ENCODE peak calls at places on chromosomes 13 and 19, in six cellular contexts. K is thyroid gland, D is cardiac muscle cell, F is left ventricle myocardium inferior, S is left lung, Q is stomach. I is an unnamed sample.
A peak's percentile ranks its signal among the peaks of the same experiment; 100 is the strongest.

GRCh38 chr19:6161271-6161850 is 25.9 kb downstream of the ACSBG2 start:
- DNase-seq in K (no peak), D (peak; percentile 7), F (no peak), S (no peak), Q (no peak), I (peak; percentile 76)

GRCh38 chr13:112943309-112944125 is 25.5 kb upstream of the MCF2L start:
- DNase-seq in K (peak; percentile 68), D (peak; percentile 35), F (peak; percentile 55), S (peak; percentile 89), Q (peak; percentile 61), I (no peak)

GRCh38 chr13:92175330-92175729 is 776.9 kb downstream of the GPC5 start:
- DNase-seq in K (peak; percentile 20), D (peak; percentile 94), F (no peak), S (no peak), Q (no peak), I (no peak)

GRCh38 chr19:46610413-46610775 is 9.3 kb downstream of the CALM3 start:
- DNase-seq in K (peak; percentile 83), D (no peak), F (peak; percentile 12), S (no peak), Q (no peak), I (no peak)

GRCh38 chr19:55495646-55496349 is 7.6 kb downstream of the SSC5D start:
- DNase-seq in K (no peak), D (no peak), F (no peak), S (no peak), Q (no peak), I (no peak)

GRCh38 chr19:45324349-45324907 is 1.8 kb upstream of the CKM start:
- DNase-seq in K (no peak), D (no peak), F (no peak), S (no peak), Q (no peak), I (no peak)

GRCh38 chr13:53821632-53822031 is 793.0 kb downstream of the OLFM4 start:
- DNase-seq in K (no peak), D (no peak), F (no peak), S (peak; percentile 39), Q (no peak), I (no peak)

GRCh38 chr13:41811588-41812021 is 149.3 kb downstream of the VWA8 start:
- DNase-seq in K (no peak), D (no peak), F (no peak), S (no peak), Q (no peak), I (no peak)

GRCh38 chr19:41588497-41589209 is 12.7 kb downstream of the CEACAM21 start:
- DNase-seq in K (peak; percentile 26), D (peak; percentile 48), F (no peak), S (no peak), Q (no peak), I (no peak)

GRCh38 chr19:11382898-11383705 is 1.0 kb downstream of the EPOR start:
- DNase-seq in K (peak; percentile 60), D (peak; percentile 42), F (peak; percentile 60), S (peak; percentile 94), Q (peak; percentile 71), I (peak; percentile 67)

DNA sequence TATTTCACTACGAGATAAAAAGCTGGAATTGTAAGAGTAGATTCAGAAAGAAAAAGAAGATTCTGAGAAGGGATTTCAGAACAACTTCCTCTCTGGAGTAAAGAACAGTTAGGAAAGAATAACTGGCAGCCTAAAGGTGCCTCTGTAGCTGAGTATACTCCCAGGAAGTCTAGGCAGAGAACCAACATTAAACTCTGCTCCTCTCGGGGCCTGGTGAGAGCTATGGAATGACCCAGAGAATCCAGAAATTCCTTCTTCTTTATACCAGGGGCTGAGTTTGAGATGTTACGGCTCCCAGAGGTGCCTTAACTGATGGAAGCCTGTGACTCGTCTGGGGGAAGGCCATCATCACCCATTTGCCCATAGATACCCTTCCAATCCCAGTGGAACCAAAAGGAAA is 39.1 kb downstream of the FAM216B start:
- DNase-seq in K (no peak), D (peak; percentile 57), F (no peak), S (no peak), Q (no peak), I (no peak)
- H3K27ac ChIP-seq in K (no peak overlapping the region), D (no peak overlapping the region), F (no peak overlapping the region), S (no peak overlapping the region), Q (no peak overlapping the region), I (no peak overlapping the region)

DNA sequence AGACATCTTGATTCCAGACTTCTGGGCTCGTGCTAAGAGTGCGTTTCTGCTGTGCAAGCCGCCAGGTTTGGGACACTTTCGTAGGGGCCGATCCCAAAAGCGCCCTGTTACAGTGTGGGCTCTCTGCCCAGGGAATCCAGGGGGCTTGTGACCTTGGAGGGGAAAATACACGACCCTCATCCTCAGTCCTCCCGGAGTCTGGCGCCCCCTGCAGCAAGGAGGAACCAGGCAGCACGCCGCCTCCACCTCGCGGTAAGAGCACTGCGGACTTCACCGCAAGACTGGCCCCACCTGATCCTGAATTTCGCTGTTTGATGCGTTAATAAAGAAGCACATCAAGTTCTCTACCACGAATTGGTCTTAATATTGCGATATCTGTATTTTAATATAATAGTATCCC is 5.2 kb downstream of the POLRMT start:
- DNase-seq in K (no peak), D (no peak), F (no peak), S (no peak), Q (no peak), I (no peak)
- TF ChIP-seq CTCF in K (no peak), D (peak; percentile 34), F (peak; percentile 33), S (no peak), Q (no peak), I (peak; percentile 12)

DNA sequence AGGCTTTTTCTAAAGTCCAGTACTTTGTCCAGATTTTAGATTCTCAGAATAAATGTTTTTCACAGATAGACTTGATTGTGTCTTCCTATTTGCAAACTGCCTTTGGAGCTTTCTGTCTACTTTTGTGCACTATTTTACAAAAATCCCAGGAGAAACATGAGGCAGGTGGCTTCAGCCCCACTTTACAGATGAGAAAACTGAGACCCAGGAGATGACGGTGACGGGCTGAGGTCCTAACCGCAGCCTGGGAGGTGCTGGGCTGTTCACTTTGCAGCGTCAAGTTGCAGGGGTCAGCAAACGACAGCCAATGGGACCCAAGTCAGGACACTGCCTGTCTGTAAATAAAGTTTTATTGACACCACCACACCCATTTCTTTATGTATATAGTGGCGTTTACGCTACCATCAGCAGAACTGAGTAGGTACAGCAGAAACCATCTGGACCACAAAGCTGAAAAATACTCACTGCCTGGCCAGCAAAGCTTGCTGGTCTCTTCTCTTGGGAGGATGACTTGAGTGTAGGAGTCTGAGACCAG is 6.8 kb upstream of the KDM4B start:
- DNase-seq in K (no peak), D (no peak), F (no peak), S (no peak), Q (no peak), I (no peak)
- H3K4me1 ChIP-seq in K (peaks cover 3% of the 10 kb centered on the region), D (no peaks in the 10 kb centered on the region), F (no peaks in the 10 kb centered on the region), S (no peaks in the 10 kb centered on the region), Q (no peaks in the 10 kb centered on the region), I (no peaks in the 10 kb centered on the region)

GRCh38 chr13:114015111-114015551 is 41.3 kb upstream of the C13orf46 start:
- DNase-seq in K (peak; percentile 72), D (no peak), F (no peak), S (peak; percentile 77), Q (peak; percentile 58), I (no peak)

GRCh38 chr13:114017028-114017630 is 43.3 kb upstream of the C13orf46 start:
- DNase-seq in K (no peak), D (peak; percentile 60), F (no peak), S (peak; percentile 61), Q (no peak), I (no peak)

GRCh38 chr13:114013952-114014629 is 40.2 kb upstream of the C13orf46 start:
- DNase-seq in K (no peak), D (no peak), F (no peak), S (peak; percentile 74), Q (no peak), I (no peak)

GRCh38 chr13:114016321-114017027 is 42.6 kb upstream of the C13orf46 start:
- DNase-seq in K (no peak), D (no peak), F (no peak), S (peak; percentile 65), Q (no peak), I (no peak)

DNA sequence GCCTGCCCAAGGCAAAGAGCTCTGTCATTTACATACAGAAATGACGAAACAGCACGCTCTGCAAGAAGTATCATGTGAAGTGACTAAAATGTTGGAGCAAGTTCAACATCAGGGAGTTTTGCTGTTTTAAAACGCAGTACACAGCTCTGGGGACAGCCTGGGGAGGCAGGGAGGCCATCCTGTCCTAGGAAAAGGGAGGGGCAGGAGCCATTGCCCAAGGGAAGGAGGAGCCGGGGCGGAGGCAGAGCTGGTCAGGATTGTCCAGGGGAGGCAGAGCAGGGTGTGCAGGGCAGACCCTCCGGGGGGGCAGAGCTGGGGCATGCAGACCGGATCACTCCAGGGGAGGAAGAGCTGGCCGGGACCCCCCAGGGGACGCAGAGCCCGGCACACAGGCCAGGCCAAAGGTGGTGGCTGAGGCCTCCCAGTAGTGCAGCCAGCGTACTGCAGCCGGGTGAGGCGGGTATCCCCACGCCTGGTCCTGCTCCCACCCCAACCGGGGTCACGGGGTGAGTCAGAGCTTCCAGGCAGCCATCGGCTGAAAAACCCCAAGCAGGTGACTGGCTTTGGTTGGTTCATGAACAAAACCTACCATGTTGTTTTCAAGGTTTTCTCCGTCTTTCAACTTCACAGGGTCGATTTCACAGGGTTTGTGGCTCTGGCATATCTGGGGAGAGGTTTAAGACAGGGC is 41.9 kb upstream of the C13orf46 start:
- DNase-seq in K (peak; percentile 91), D (peak; percentile 35), F (no peak), S (peak; percentile 83), Q (peak; percentile 64), I (no peak)
- H3K27ac ChIP-seq in K (peak overlapping the region; percentile 78), D (no peak overlapping the region), F (peak overlapping the region; percentile 37), S (no peak overlapping the region), Q (peak overlapping the region; percentile 45), I (peak overlapping the region; percentile 9)

I was measured in RWPE2.